ENCODE peak calls at places on chromosome 17, in ten cellular contexts. K is gastrocnemius medialis, S is prostate gland, U is endothelial cell of umbilical vein, P is sigmoid colon, X is body of pancreas, C is ovary, T is tibial nerve, H is transverse colon, J is A549. G is an unnamed sample.

GRCh38 chr17:42553866-42554249 is 1.1 kb downstream of the HSD17B1 start:
- DNase-seq in U (no peak), X (no peak), C (no peak), P (no peak), T (no peak), J (no peak), H (no peak), K (no peak), S (no peak), G (no peak)

GRCh38 chr17:45775576-45776011 is 8.5 kb upstream of the CRHR1 start:
- DNase-seq in T (no peak), X (peak), U (no peak), H (peak), K (peak), C (no peak), S (peak), J (no peak), P (peak), G (no peak)

GRCh38 chr17:37124825-37125181 is 176.0 kb downstream of the AATF start:
- DNase-seq in C (no peak), U (no peak), H (no peak), X (no peak), T (no peak), P (no peak), S (no peak), J (no peak), K (no peak), G (no peak)

GRCh38 chr17:73064084-73064938 is 28.2 kb downstream of the SLC39A11 start:
- DNase-seq in K (peak), U (no peak), P (no peak), T (no peak), C (no peak), X (peak), S (no peak), J (no peak), H (no peak), G (no peak)

GRCh38 chr17:81621494-81622230 is 15.2 kb downstream of the NPLOC4 start:
- DNase-seq in P (no peak), H (no peak), C (peak), K (no peak), X (peak), U (peak), T (no peak), S (no peak), J (no peak), G (no peak)

GRCh38 chr17:82463391-82463790 is 4.8 kb downstream of the NARF start:
- DNase-seq in T (no peak), S (no peak), P (no peak), H (no peak), J (no peak), X (no peak), C (no peak), K (no peak), U (no peak), G (no peak)

GRCh38 chr17:57569860-57570259 is 175.2 kb downstream of the CCDC182 start:
- DNase-seq in U (no peak), J (no peak), P (no peak), C (no peak), S (no peak), X (no peak), K (no peak), T (no peak), H (no peak), G (no peak)

GRCh38 chr17:77120866-77121265 is 19.9 kb upstream of the SEC14L1 start:
- DNase-seq in H (no peak), C (no peak), U (peak), T (no peak), K (peak), P (no peak), X (no peak), J (no peak), S (no peak), G (no peak)

GRCh38 chr17:5837055-5837491 is 233.1 kb upstream of the WSCD1 start:
- DNase-seq in K (no peak), J (peak), U (peak), P (no peak), H (no peak), T (no peak), C (no peak), S (peak), X (no peak), G (peak)

GRCh38 chr17:5532581-5532980 is 46.2 kb downstream of the MIS12 start:
- DNase-seq in U (no peak), S (no peak), T (no peak), J (no peak), X (no peak), K (no peak), H (no peak), P (no peak), C (no peak), G (no peak)

GRCh38 chr17:71409137-71409536 is 711.7 kb upstream of the SOX9 start:
- DNase-seq in U (no peak), T (no peak), S (no peak), P (no peak), C (no peak), K (no peak), J (peak), X (no peak), H (no peak), G (no peak)

GRCh38 chr17:15942207-15942833 is 2.6 kb upstream of the ADORA2B start:
- DNase-seq in S (no peak), K (no peak), C (no peak), T (no peak), J (no peak), H (no peak), X (no peak), P (peak), U (peak), G (no peak)

GRCh38 chr17:1958134-1958881 is 66.8 kb downstream of the RTN4RL1 start:
- DNase-seq in S (no peak), J (no peak), C (no peak), P (no peak), T (no peak), X (no peak), H (no peak), K (no peak), U (no peak), G (no peak)

GRCh38 chr17:21282850-21283249 is 1.7 kb upstream of the MAP2K3 start:
- DNase-seq in U (no peak), C (no peak), H (no peak), P (no peak), X (no peak), S (no peak), J (no peak), T (no peak), K (no peak), G (no peak)

GRCh38 chr17:59634632-59635561 is 15.2 kb downstream of the CLTC start:
- DNase-seq in C (no peak), S (no peak), X (no peak), K (no peak), P (no peak), H (no peak), T (no peak), U (peak), J (no peak), G (no peak)

GRCh38 chr17:14417336-14417735 is 116.5 kb downstream of the HS3ST3B1 start:
- DNase-seq in X (no peak), C (no peak), P (no peak), T (no peak), U (no peak), K (no peak), H (no peak), S (no peak), J (no peak), G (no peak)

GRCh38 chr17:66570353-66571195 is 264.3 kb upstream of the CACNG5 start:
- DNase-seq in J (no peak), C (no peak), U (no peak), X (no peak), T (no peak), S (peak), P (no peak), H (no peak), K (no peak), G (no peak)

GRCh38 chr17:11503292-11503691 is 95.0 kb upstream of the DNAH9 start:
- DNase-seq in P (no peak), J (no peak), S (no peak), U (no peak), K (no peak), C (no peak), X (no peak), H (no peak), T (no peak), G (no peak)

GRCh38 chr17:3712811-3713463 is 10.8 kb upstream of the HASPIN start:
- DNase-seq in K (no peak), J (no peak), S (no peak), C (no peak), P (no peak), H (no peak), T (no peak), U (no peak), X (no peak), G (no peak)

GRCh38 chr17:61201211-61201610 is 198.4 kb upstream of the TBX2 start:
- DNase-seq in X (no peak), K (no peak), C (no peak), S (no peak), P (no peak), T (no peak), J (peak), H (no peak), U (no peak), G (peak)

GRCh38 chr17:11880714-11881113 is 116.6 kb downstream of the ZNF18 start:
- DNase-seq in J (peak), U (no peak), K (no peak), C (no peak), S (peak), P (no peak), H (peak), X (no peak), T (no peak), G (peak)

GRCh38 chr17:9566067-9566466 is 9.6 kb downstream of the STX8 start:
- DNase-seq in U (peak), K (no peak), P (no peak), T (no peak), X (no peak), C (no peak), H (no peak), S (no peak), J (no peak), G (no peak)

GRCh38 chr17:81711814-81712467 is at the start of gene SLC25A10:
- DNase-seq in T (peak), X (peak), U (peak), P (peak), K (peak), J (peak), S (peak), C (peak), H (peak), G (peak)

GRCh38 chr17:64327201-64327930 is 63.3 kb downstream of the PECAM1 start:
- DNase-seq in T (no peak), P (no peak), C (no peak), X (no peak), S (no peak), H (no peak), J (no peak), K (no peak), U (peak), G (no peak)

GRCh38 chr17:65092262-65092661 is 35.7 kb upstream of the GNA13 start:
- DNase-seq in U (no peak), J (peak), K (no peak), S (no peak), P (no peak), X (no peak), T (no peak), H (no peak), C (no peak), G (no peak)

GRCh38 chr17:36578671-36579070 is 13.0 kb upstream of the DHRS11 start:
- DNase-seq in X (no peak), C (no peak), P (no peak), U (no peak), T (no peak), K (no peak), H (no peak), J (no peak), S (no peak), G (no peak)

GRCh38 chr17:9266769-9267168 is 245.5 kb downstream of the NTN1 start:
- DNase-seq in K (no peak), C (no peak), X (no peak), P (no peak), T (no peak), S (no peak), H (no peak), U (no peak), J (no peak), G (no peak)

GRCh38 chr17:79981661-79982101 is 54.0 kb downstream of the TBC1D16 start:
- DNase-seq in H (no peak), J (no peak), P (peak), C (no peak), T (no peak), U (no peak), S (no peak), X (peak), K (no peak), G (no peak)

GRCh38 chr17:63698381-63698885 is 1.5 kb downstream of the LIMD2 start:
- DNase-seq in P (no peak), U (peak), C (no peak), J (no peak), T (no peak), K (no peak), S (no peak), H (no peak), X (no peak), G (no peak)

GRCh38 chr17:52271781-52272180 is 113.3 kb upstream of the CA10 start:
- DNase-seq in P (no peak), K (no peak), X (no peak), J (no peak), C (no peak), T (no peak), H (no peak), U (no peak), S (no peak), G (no peak)

GRCh38 chr17:76561332-76561731 is 21.5 kb downstream of the PRCD start:
- DNase-seq in U (peak), C (no peak), H (no peak), P (no peak), K (no peak), J (no peak), X (no peak), S (no peak), T (no peak), G (no peak)

GRCh38 chr17:32626371-32626770 is 139.6 kb downstream of the CDK5R1 start:
- DNase-seq in S (no peak), U (no peak), X (no peak), P (no peak), C (no peak), K (no peak), T (no peak), H (no peak), J (no peak), G (no peak)

GRCh38 chr17:47119746-47120520 is 69.2 kb downstream of the CDC27 start:
- DNase-seq in H (no peak), X (no peak), C (no peak), J (no peak), K (no peak), T (no peak), P (no peak), U (no peak), S (no peak), G (peak)

GRCh38 chr17:6476061-6476833 is 32.0 kb downstream of the PIMREG start:
- DNase-seq in H (no peak), T (no peak), P (no peak), X (no peak), U (no peak), K (no peak), J (no peak), C (no peak), S (no peak), G (no peak)

GRCh38 chr17:77110006-77110374 is 30.8 kb upstream of the SEC14L1 start:
- DNase-seq in J (no peak), U (peak), X (no peak), T (no peak), C (no peak), K (no peak), P (no peak), H (no peak), S (peak), G (no peak)

GRCh38 chr17:41500131-41500911 is 5.1 kb downstream of the KRT13 start:
- DNase-seq in U (peak), J (peak), T (no peak), X (no peak), S (no peak), K (no peak), C (no peak), H (no peak), P (no peak), G (peak)

GRCh38 chr17:16352303-16352837 is 899 bp downstream of the CENPV start:
- DNase-seq in J (peak), U (peak), C (peak), S (no peak), P (no peak), T (no peak), X (peak), K (no peak), H (peak), G (no peak)

DNA sequence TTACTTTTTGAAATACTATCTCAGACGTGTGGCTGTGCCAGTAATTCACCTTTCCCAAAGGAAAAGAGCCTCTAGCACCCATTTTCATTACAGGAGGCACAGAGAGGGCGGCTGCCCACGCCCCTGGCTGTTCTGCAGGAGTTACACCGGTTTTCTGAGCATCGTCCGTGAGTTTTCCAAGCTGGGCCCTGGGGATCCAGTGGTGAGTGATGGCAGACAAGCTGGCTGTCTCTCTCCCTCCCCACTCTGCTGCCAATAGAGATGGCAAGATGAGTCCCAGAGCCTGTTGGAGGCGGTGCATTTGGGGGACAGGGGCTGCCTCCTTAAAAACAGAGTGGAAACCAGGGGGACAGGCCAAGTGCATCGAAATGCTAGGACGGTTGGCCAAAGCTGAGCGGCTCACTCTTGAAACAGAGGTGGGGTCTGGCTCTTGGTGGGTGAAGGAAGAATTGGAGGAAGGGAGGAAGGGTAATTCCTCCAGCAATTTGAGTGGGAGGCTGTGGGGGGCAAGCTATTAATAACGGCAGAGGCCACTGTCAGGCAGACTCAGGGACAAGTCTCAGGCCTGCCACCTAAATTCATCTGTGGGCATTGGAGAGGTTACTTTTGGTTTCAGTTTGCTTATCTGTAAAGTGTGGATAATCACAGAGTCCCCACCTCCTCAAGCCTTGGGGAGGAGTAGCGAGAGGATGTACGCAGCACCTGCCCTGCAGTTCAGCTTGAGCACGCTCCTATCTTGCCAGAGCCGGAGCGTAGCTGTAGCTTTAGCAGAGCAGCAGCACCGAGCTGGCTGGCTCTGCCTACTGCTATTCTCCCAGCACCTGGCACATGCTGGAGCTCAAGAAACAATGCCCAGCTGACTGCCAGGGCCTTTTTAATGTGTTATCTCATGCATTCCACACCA is 7.5 kb upstream of the NOS2 start:
- DNase-seq in C (no peak), U (no peak), H (peak), P (no peak), S (no peak), T (no peak), X (no peak), J (no peak), K (no peak), G (no peak)
- TF ChIP-seq POLR2A in C (no peak), U (no peak), H (no peak), P (no peak), S (no peak), T (no peak), X (no peak), J (no peak), K (no peak), G (no peak)

GRCh38 chr17:50636804-50637195 is 2.1 kb downstream of the ABCC3 start:
- DNase-seq in J (no peak), T (no peak), C (no peak), S (no peak), P (no peak), K (no peak), H (no peak), U (no peak), X (no peak), G (no peak)
- TF ChIP-seq POLR2A in J (no peak), T (no peak), C (no peak), S (no peak), P (no peak), K (no peak), H (no peak), U (no peak), X (no peak), G (no peak)

GRCh38 chr17:12927541-12928425 is 90.0 kb downstream of the ELAC2 start:
- DNase-seq in X (no peak), S (no peak), K (no peak), J (no peak), T (peak), P (no peak), U (peak), H (no peak), C (no peak), G (no peak)
- TF ChIP-seq POLR2A in X (no peak), S (no peak), K (no peak), J (no peak), T (no peak), P (no peak), U (no peak), H (no peak), C (no peak), G (no peak)

DNA sequence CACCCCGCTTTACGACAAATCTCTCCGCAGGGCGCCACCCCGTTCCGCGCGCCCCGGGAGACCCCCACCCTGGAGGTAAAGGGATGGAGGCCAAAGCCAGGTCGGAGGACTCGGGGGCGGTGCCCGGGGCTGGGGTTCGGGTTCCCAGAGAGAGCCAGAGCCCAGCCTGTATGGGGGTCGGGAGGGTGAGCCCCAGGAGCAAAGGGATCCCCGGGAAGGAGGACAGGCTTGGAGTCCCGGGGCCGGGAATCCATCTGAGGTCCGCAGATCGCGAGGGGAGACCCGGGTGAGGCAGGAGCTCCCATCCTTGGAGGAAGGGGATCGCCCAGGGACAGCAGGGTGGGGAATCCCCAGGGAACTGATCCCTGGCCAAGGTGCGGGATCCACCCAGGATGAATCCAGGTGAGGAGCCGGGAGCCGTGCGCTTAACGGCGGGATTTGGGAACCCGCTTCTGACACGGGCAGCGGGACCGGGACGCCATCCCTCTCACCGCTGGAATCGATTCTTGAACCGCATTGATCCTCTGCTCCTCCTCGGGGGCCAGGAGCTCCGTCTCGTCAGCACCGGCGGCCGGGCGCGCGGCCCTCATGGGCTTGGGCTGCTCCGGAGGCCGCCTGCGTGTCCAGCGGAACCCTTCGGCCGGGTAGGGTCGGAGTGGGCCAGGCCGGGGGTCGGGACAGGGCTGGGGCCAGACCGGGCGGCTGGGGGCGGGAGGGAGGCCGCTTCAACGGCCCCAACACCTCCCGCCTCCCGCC is at the start of gene MMD:
- DNase-seq in X (no peak), K (peak), U (no peak), H (peak), S (peak), J (no peak), P (peak), C (no peak), T (no peak), G (peak)
- TF ChIP-seq POLR2A in X (peak), K (peak), U (no peak), H (peak), S (peak), J (peak), P (peak), C (peak), T (peak), G (no peak)

DNA sequence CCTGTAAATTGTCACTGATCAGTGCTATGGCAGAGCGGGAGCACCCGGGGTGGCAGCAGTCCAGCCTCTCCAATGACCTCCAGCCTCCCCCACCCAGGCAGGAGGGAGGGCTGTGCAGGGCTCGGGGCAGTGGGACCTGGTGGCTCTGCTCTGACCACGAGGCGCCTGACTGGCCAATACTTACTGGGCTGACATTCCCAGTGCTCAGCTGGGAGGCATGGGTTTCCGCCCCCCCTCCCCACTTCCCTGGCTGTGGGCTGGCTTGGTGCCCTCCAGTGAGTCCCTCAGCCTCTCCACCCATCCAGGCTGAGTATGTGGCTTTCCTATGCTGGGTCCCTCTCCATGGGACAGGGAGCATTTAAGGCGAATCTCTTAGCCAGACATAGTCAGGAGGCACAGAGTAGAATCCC is 2.7 kb downstream of the SOCS3 start:
- DNase-seq in J (peak), U (peak), S (no peak), C (peak), T (no peak), K (peak), X (peak), P (no peak), H (no peak), G (peak)
- TF ChIP-seq POLR2A in J (no peak), U (no peak), S (peak), C (peak), T (peak), K (peak), X (no peak), P (no peak), H (no peak), G (peak)